ENCODE peak calls at places on chromosomes 16 and 17, in ten cellular contexts. D is caudate nucleus; T is NCI-H524 treated with DMSO at 0.1 percent for 48 hours; C is GM13977; K is Daoy; U is activated T-helper 1 cell treated with anti-CD3 and anti-CD28 coated beads, Interleukin-2, amount 50 U/mL, for 16 hours; Y is HS-5; A is activated CD4-positive, alpha-beta T cell treated with anti-CD3 and anti-CD28 coated beads for 48 hours; V is renal cortical epithelial cell; E is GM23248. Z is an unnamed sample.
A peak's percentile ranks its signal among the peaks of the same experiment; 100 is the strongest.

GRCh38 chr17:40486513-40487370 is 14.7 kb downstream of the TNS4 start:
- DNase-seq in Y (no peak), K (peak; percentile 87), U (no peak), A (no peak), C (no peak), E (peak; percentile 88), V (peak; percentile 95), T (no peak), D (no peak), Z (no peak)

GRCh38 chr16:84482001-84482891 is 22.2 kb downstream of the MEAK7 start:
- DNase-seq in E (no peak), V (no peak), C (no peak), T (peak; percentile 58), Y (no peak), D (peak; percentile 32), K (no peak), A (no peak), U (no peak), Z (no peak)

GRCh38 chr17:34850964-34851363 is 110.3 kb downstream of the CCT6B start:
- DNase-seq in C (no peak), A (no peak), U (no peak), V (no peak), E (no peak), K (no peak), T (no peak), D (no peak), Y (no peak), Z (no peak)

GRCh38 chr16:22220714-22221113 is 14.6 kb downstream of the EEF2K start:
- DNase-seq in Y (no peak), A (no peak), V (no peak), U (no peak), C (no peak), D (peak; percentile 28), T (no peak), K (no peak), E (peak; percentile 16), Z (no peak)

GRCh38 chr16:19696312-19696711 is 21.7 kb downstream of the KNOP1 start:
- DNase-seq in A (peak; percentile 53), Y (peak; percentile 52), K (peak; percentile 86), U (peak; percentile 12), C (no peak), T (no peak), V (peak; percentile 92), E (peak; percentile 88), D (peak; percentile 46), Z (no peak)

GRCh38 chr16:10326647-10327046 is 59.2 kb upstream of the ATF7IP2 start:
- DNase-seq in D (no peak), K (no peak), C (no peak), V (no peak), U (no peak), A (no peak), T (no peak), E (no peak), Y (no peak), Z (no peak)

GRCh38 chr17:17533901-17534441 is 37.8 kb upstream of the RASD1 start:
- DNase-seq in C (no peak), Y (no peak), D (no peak), T (no peak), A (no peak), V (peak; percentile 6), U (no peak), E (no peak), K (no peak), Z (no peak)

GRCh38 chr17:45740553-45741330 is 43.4 kb upstream of the CRHR1 start:
- DNase-seq in V (peak; percentile 17), A (peak; percentile 47), U (no peak), C (peak; percentile 50), E (peak; percentile 61), Y (no peak), K (peak; percentile 53), T (peak; percentile 93), D (no peak), Z (no peak)

GRCh38 chr17:48510761-48511604 is 19.8 kb downstream of the HOXB1 start:
- DNase-seq in A (peak; percentile 24), C (no peak), Y (peak; percentile 70), K (no peak), T (no peak), V (peak; percentile 53), E (peak; percentile 80), U (no peak), D (no peak), Z (peak; percentile 48)

GRCh38 chr17:31433091-31433790 is 41.8 kb downstream of the RAB11FIP4 start:
- DNase-seq in D (no peak), T (no peak), K (no peak), A (peak; percentile 19), Y (no peak), V (no peak), C (no peak), U (no peak), E (no peak), Z (no peak)

GRCh38 chr17:73957564-73957963 is 245.9 kb upstream of the RPL38 start:
- DNase-seq in D (no peak), Y (no peak), A (no peak), V (no peak), K (no peak), E (no peak), C (no peak), U (no peak), T (no peak), Z (no peak)

GRCh38 chr16:73196670-73197069 is 148.7 kb upstream of the ZFHX3 start:
- DNase-seq in K (peak; percentile 77), Y (no peak), D (peak; percentile 20), V (peak; percentile 63), C (peak; percentile 56), A (peak; percentile 28), U (no peak), E (peak; percentile 74), T (peak; percentile 26), Z (peak; percentile 13)

GRCh38 chr16:49457196-49457595 is 83.6 kb downstream of the C16orf78 start:
- DNase-seq in V (no peak), E (no peak), U (no peak), C (no peak), K (no peak), Y (no peak), A (no peak), D (no peak), T (no peak), Z (no peak)

GRCh38 chr16:49510141-49510540 is 136.5 kb downstream of the C16orf78 start:
- DNase-seq in D (no peak), V (no peak), T (no peak), K (no peak), Y (no peak), A (no peak), U (no peak), E (no peak), C (no peak), Z (no peak)

GRCh38 chr16:143456-143855 is 5.0 kb upstream of the NPRL3 start:
- DNase-seq in A (no peak), D (no peak), V (no peak), C (no peak), Y (no peak), E (no peak), T (no peak), K (no peak), U (no peak), Z (no peak)

GRCh38 chr17:78258323-78259229 is 27.1 kb downstream of the TMEM235 start:
- DNase-seq in K (no peak), T (no peak), V (no peak), U (peak; percentile 43), E (peak; percentile 13), Y (no peak), A (peak; percentile 86), D (no peak), C (no peak), Z (peak; percentile 54)

GRCh38 chr16:17512636-17513220 is 42.0 kb upstream of the XYLT1 start:
- DNase-seq in E (peak; percentile 73), K (no peak), V (no peak), D (no peak), U (no peak), T (no peak), Y (no peak), A (no peak), C (no peak), Z (no peak)

GRCh38 chr17:57350266-57350665 is 93.9 kb downstream of the MSI2 start:
- DNase-seq in K (no peak), E (no peak), A (no peak), C (no peak), Y (no peak), T (no peak), U (no peak), V (no peak), D (peak; percentile 7), Z (no peak)